ENCODE peak calls at places on chromosome 21, in seven cellular contexts. F, C, N, X, W, G and Y are unnamed samples.
A peak's percentile ranks its signal among the peaks of the same experiment; 100 is the strongest.

GRCh38 chr21:40768056-40768455 is 78.9 kb downstream of the DSCAM start:
- DNase-seq in C (no peak), W (no peak), N (no peak), G (no peak), X (no peak), F (no peak), Y (no peak)

GRCh38 chr21:18951291-18952038 is 547.9 kb upstream of the TMPRSS15 start:
- DNase-seq in G (peak; percentile 42), N (peak; percentile 62), X (no peak), W (no peak), C (peak; percentile 85), F (peak; percentile 51), Y (no peak)

GRCh38 chr21:23452384-23453083 is 2154.7 kb downstream of the MRPL39 start:
- DNase-seq in W (no peak), G (no peak), C (peak; percentile 90), F (peak; percentile 23), X (no peak), N (peak; percentile 81), Y (peak; percentile 36)

GRCh38 chr21:35628331-35628730 is 432.0 kb downstream of the SETD4 start:
- DNase-seq in X (no peak), G (no peak), C (peak; percentile 43), W (no peak), N (no peak), F (no peak), Y (no peak)

GRCh38 chr21:45390831-45391742 is 13.9 kb upstream of the COL18A1 start:
- DNase-seq in F (no peak), W (no peak), X (no peak), G (no peak), N (no peak), C (no peak), Y (peak; percentile 51)

GRCh38 chr21:45765375-45765774 is 121.8 kb downstream of the PCBP3 start:
- DNase-seq in N (no peak), W (no peak), G (no peak), C (no peak), X (no peak), F (no peak), Y (no peak)

GRCh38 chr21:18460979-18461378 is 57.4 kb upstream of the TMPRSS15 start:
- DNase-seq in W (no peak), C (no peak), X (no peak), N (no peak), F (no peak), G (no peak), Y (no peak)

GRCh38 chr21:45811136-45811535 is 167.6 kb downstream of the PCBP3 start:
- DNase-seq in F (no peak), G (peak; percentile 3), W (no peak), N (no peak), X (no peak), C (peak; percentile 17), Y (no peak)

GRCh38 chr21:39845581-39846130 is 21.6 kb upstream of the PCP4 start:
- DNase-seq in W (peak; percentile 89), G (no peak), C (no peak), F (peak; percentile 27), N (no peak), X (no peak), Y (no peak)

GRCh38 chr21:45142469-45142868 is 68.1 kb downstream of the ADARB1 start:
- DNase-seq in C (no peak), F (no peak), X (peak; percentile 86), W (peak; percentile 84), N (no peak), G (no peak), Y (no peak)

GRCh38 chr21:26080211-26080610 is 90.4 kb downstream of the APP start:
- DNase-seq in C (no peak), X (no peak), F (no peak), W (no peak), N (no peak), G (no peak), Y (no peak)
- H3K9ac ChIP-seq in C (no peak overlapping the region), X (no peak overlapping the region), F (no peak overlapping the region), W (no peak overlapping the region), N (no peak overlapping the region), G (no peak overlapping the region), Y (no peak overlapping the region)

GRCh38 chr21:34521561-34521960 is 9.6 kb upstream of the KCNE1 start:
- DNase-seq in N (no peak), W (no peak), F (no peak), G (no peak), X (no peak), C (no peak), Y (no peak)
- H3K27ac ChIP-seq in N (no peak overlapping the region), W (no peak overlapping the region), F (no peak overlapping the region), G (peak overlapping the region; percentile 93), X (no peak overlapping the region), C (no peak overlapping the region), Y (peak overlapping the region; percentile 73)

DNA sequence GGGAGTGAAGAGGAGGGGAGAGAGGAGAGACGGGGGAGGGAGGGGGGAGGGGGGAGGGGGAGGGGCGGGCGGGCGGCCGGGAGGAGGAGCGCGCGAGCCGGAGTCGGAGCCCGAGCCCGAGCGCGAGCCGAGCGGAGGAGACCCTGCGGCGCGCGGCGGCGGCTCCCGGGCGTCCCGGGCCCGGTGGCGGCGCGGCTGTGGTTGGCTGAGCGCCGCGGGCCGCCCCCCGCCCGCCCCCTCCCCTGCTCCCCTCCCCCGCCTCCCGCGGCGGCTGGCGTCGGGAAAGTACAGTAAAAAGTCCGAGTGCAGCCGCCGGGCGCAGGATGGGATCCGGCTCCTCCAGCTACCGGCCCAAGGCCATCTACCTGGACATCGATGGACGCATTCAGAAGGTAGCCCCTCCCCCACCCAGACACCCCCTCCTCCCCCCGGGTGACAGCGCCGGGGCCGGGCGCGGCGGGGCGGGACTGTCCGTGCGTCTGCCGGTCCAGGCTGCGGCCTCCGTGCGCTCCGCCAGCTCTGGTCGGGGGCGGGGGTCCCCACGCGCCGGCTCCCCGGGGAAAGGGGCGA is at the start of gene PDE9A:
- DNase-seq in F (peak; percentile 63), X (peak; percentile 21), G (peak; percentile 62), C (peak; percentile 72), W (no peak), N (peak; percentile 69), Y (peak; percentile 85)
- H3K9ac ChIP-seq in F (peak within 1 kb of the TSS; percentile 81), X (no peak within 1 kb of the TSS), G (peak within 1 kb of the TSS; percentile 80), C (peak within 1 kb of the TSS; percentile 87), W (peak within 1 kb of the TSS; percentile 30), N (no peak within 1 kb of the TSS), Y (peak within 1 kb of the TSS; percentile 65)

GRCh38 chr21:38631676-38632075 is 133.4 kb upstream of the ERG start:
- DNase-seq in F (no peak), N (no peak), C (no peak), G (no peak), X (peak; percentile 87), W (peak; percentile 91), Y (no peak)

GRCh38 chr21:38637161-38637560 is 138.9 kb upstream of the ERG start:
- DNase-seq in X (peak; percentile 56), W (peak; percentile 36), G (no peak), F (no peak), N (no peak), C (no peak), Y (no peak)

GRCh38 chr21:38628426-38628825 is 130.1 kb upstream of the ERG start:
- DNase-seq in N (no peak), X (no peak), G (no peak), C (peak; percentile 23), W (no peak), F (no peak), Y (no peak)

GRCh38 chr21:38626311-38626710 is 128.0 kb upstream of the ERG start:
- DNase-seq in G (no peak), F (no peak), N (no peak), X (no peak), C (no peak), W (no peak), Y (no peak)

DNA sequence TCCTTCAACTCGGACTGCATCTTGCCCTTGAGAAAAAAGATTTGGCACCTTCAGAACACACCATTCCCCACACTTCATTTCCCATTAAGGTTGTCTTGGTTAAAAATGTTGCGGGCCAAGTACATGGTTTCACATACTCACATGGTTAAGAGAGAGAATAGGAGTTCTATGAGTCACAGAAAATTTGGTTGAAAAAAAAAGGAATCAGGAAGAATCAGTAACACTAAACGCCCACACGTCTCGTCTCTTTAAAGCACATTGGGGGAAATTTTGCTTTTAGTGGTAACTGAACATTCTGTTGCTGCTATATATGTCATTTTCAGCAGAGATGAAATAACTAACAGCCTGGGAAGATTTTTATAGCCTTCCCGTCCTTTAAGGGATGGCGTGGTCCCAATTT is 132.9 kb upstream of the ERG start:
- DNase-seq in F (no peak), C (no peak), G (no peak), W (peak; percentile 93), N (no peak), X (peak; percentile 92), Y (no peak)
- H3K27ac ChIP-seq in F (no peak overlapping the region), C (no peak overlapping the region), G (no peak overlapping the region), W (no peak overlapping the region), N (no peak overlapping the region), X (peak overlapping the region; percentile 89), Y (no peak overlapping the region)

DNA sequence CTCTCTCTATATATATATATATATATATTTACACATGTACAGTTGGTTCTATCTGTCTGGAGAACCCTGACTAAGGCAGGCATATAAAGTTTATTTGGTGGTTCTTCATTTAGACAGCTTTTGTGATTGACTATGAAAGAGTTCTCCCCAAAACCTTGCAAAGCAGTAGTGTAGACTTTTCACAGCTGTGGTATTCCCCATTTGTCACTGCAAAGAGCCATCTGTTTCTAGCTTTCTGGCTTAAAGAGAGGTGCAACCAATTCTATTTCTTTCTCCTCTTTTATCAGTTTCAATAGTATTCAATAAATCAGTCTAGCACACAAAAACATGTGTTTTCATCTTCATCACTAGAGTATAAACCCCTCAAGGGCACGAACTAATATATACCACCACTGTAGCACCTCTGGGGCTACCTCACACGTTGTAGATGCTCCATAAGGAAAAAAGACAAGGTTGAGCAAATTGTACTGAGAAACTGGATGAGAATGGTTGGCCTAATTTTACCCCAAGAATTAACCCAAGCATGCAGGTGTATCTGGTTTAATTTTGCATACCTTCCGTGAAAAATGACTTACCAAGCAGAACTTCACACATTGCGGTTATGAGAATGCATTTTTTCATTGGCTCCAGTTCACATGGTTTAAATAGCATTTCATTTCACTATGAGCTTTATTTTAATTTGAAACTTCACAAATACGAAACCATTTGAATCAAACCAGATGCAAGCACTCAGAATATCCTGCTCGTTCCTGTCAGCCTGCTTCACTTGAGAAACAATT is 512.4 kb downstream of the LTN1 start:
- DNase-seq in C (no peak), X (no peak), W (no peak), F (no peak), G (no peak), N (no peak), Y (no peak)
- H3K9ac ChIP-seq in C (no peak overlapping the region), X (no peak overlapping the region), W (no peak overlapping the region), F (no peak overlapping the region), G (no peak overlapping the region), N (no peak overlapping the region), Y (no peak overlapping the region)

DNA sequence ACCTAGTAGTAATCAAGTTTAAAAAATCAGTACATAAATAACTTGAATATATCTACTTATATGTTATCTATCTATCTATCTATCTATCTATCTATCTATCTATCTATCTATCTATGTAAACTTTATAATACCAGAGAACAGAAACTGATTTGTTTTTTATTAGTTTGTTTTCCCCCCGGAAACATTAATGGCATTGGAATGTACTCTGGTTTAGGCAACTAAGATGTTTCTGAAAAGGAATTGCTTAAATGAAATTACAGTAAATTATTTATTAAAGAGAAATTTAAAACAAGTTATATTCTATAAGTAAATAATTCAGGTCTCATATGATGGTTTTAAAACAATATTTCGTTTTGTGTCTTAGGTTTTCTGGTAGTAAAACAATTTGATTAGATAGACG is 681.0 kb upstream of the ADAMTS5 start:
- DNase-seq in N (no peak), F (no peak), W (no peak), G (no peak), X (peak; percentile 22), C (no peak), Y (no peak)
- H3K27ac ChIP-seq in N (no peak overlapping the region), F (no peak overlapping the region), W (no peak overlapping the region), G (no peak overlapping the region), X (peak overlapping the region; percentile 98), C (no peak overlapping the region), Y (no peak overlapping the region)

GRCh38 chr21:43864806-43865470 is at the start of gene AGPAT3:
- DNase-seq in F (no peak), W (peak; percentile 10), C (no peak), X (peak; percentile 51), N (no peak), G (no peak), Y (no peak)
- H3K9ac ChIP-seq in F (peak within 1 kb of the TSS; percentile 55), W (peak within 1 kb of the TSS; percentile 73), C (peak within 1 kb of the TSS; percentile 24), X (peak within 1 kb of the TSS; percentile 85), N (no peak within 1 kb of the TSS), G (peak within 1 kb of the TSS; percentile 96), Y (peak within 1 kb of the TSS; percentile 73)